ENCODE peak calls at places on chromosomes 1 and 21, in ten cellular contexts. H is NB4, N is right lobe of liver, P is IMR-90, E is uterus, T is breast epithelium, Y is lower leg skin, V is thyroid gland, A is A549, M is heart left ventricle. X is an unnamed sample.

GRCh38 chr1:53934170-53934765 is 11.2 kb downstream of the IFT25 start:
- DNase-seq in H (no peak), N (no peak), P (no peak), E (no peak), T (no peak), Y (no peak), V (no peak), A (no peak), M (no peak), X (no peak)

GRCh38 chr1:45685308-45686080 is 839 bp downstream of the GPBP1L1 start:
- DNase-seq in H (peak), N (no peak), P (peak), E (no peak), T (no peak), Y (no peak), V (no peak), A (peak), M (no peak), X (no peak)

GRCh38 chr21:32371913-32372314 is 20.9 kb downstream of the URB1 start:
- DNase-seq in H (peak), N (no peak), P (peak), E (peak), T (peak), Y (no peak), V (peak), A (no peak), M (no peak), X (no peak)

GRCh38 chr1:114676115-114676514 is 6.3 kb upstream of the DENND2C start:
- DNase-seq in H (no peak), N (no peak), P (no peak), E (no peak), T (no peak), Y (no peak), V (no peak), A (no peak), M (no peak), X (no peak)

GRCh38 chr1:28668956-28669719 is 554 bp downstream of the GMEB1 start:
- DNase-seq in H (peak), N (peak), P (peak), E (peak), T (no peak), Y (peak), V (peak), A (peak), M (peak), X (peak)

GRCh38 chr1:204885288-204885711 is 14.6 kb downstream of the NFASC start:
- DNase-seq in H (no peak), N (peak), P (no peak), E (peak), T (peak), Y (no peak), V (no peak), A (no peak), M (no peak), X (peak)

GRCh38 chr1:180482425-180483275 is 19.7 kb downstream of the ACBD6 start:
- DNase-seq in H (peak), N (no peak), P (peak), E (no peak), T (no peak), Y (no peak), V (no peak), A (peak), M (no peak), X (no peak)

GRCh38 chr21:46634966-46635323 is 529 bp upstream of the PRMT2 start:
- DNase-seq in H (peak), N (peak), P (peak), E (no peak), T (peak), Y (no peak), V (peak), A (peak), M (peak), X (peak)

GRCh38 chr1:8680628-8681316 is 136.7 kb downstream of the RERE start:
- DNase-seq in H (no peak), N (no peak), P (no peak), E (no peak), T (no peak), Y (no peak), V (no peak), A (no peak), M (no peak), X (no peak)

GRCh38 chr1:110765640-110766335 is 91.0 kb upstream of the KCNA3 start:
- DNase-seq in H (peak), N (no peak), P (peak), E (no peak), T (no peak), Y (no peak), V (peak), A (peak), M (peak), X (no peak)

GRCh38 chr1:18123467-18123992 is 15.9 kb downstream of the IGSF21 start:
- DNase-seq in H (no peak), N (no peak), P (no peak), E (no peak), T (no peak), Y (no peak), V (no peak), A (no peak), M (no peak), X (no peak)

GRCh38 chr1:31509124-31510072 is 66.9 kb upstream of the TINAGL1 start:
- DNase-seq in H (peak), N (peak), P (no peak), E (no peak), T (no peak), Y (no peak), V (no peak), A (no peak), M (no peak), X (no peak)

GRCh38 chr21:26194811-26195251 is 24.3 kb upstream of the APP start:
- DNase-seq in H (no peak), N (no peak), P (peak), E (no peak), T (no peak), Y (no peak), V (no peak), A (no peak), M (no peak), X (no peak)

GRCh38 chr1:226762988-226763740 is 24.1 kb upstream of the ITPKB start:
- DNase-seq in H (no peak), N (no peak), P (no peak), E (no peak), T (no peak), Y (no peak), V (no peak), A (no peak), M (no peak), X (no peak)
- H3K4me3 ChIP-seq in H (no peak), N (no peak), P (no peak), E (no peak), T (no peak), Y (no peak), V (no peak), A (no peak), M (no peak), X (no peak)

GRCh38 chr1:41240806-41241747 is 1.0 kb downstream of the SCMH1 start:
- DNase-seq in H (peak), N (peak), P (peak), E (peak), T (peak), Y (peak), V (peak), A (peak), M (peak), X (peak)
- TF ChIP-seq POLR2A in H (no peak), N (peak), P (no peak), E (peak), T (no peak), Y (no peak), V (peak), A (no peak), M (peak), X (no peak)

GRCh38 chr1:235633220-235633540 is 16.4 kb downstream of the GNG4 start:
- DNase-seq in H (no peak), N (no peak), P (no peak), E (no peak), T (no peak), Y (no peak), V (no peak), A (no peak), M (no peak), X (no peak)
- H3K4me3 ChIP-seq in H (no peak), N (no peak), P (no peak), E (no peak), T (no peak), Y (no peak), V (no peak), A (no peak), M (no peak), X (no peak)

GRCh38 chr21:43866659-43867331 is 1.8 kb downstream of the AGPAT3 start:
- DNase-seq in H (no peak), N (peak), P (no peak), E (no peak), T (no peak), Y (no peak), V (no peak), A (no peak), M (no peak), X (no peak)
- TF ChIP-seq POLR2A in H (no peak), N (peak), P (no peak), E (no peak), T (no peak), Y (no peak), V (no peak), A (no peak), M (no peak), X (no peak)

X was measured in tibial nerve.